ENCODE peak calls at places on chromosomes 2 and 18, in five cellular contexts. W is sigmoid colon, H is WERI-Rb-1, M is suprapubic skin, T is prostate gland. Q is an unnamed sample.

GRCh38 chr2:201233192-201234166 is 26.9 kb upstream of the CASP8 start:
- DNase-seq in W (peak; percentile 66), H (no peak), M (no peak), T (peak; percentile 81), Q (no peak)

GRCh38 chr2:47414682-47415458 is 11.9 kb downstream of the MSH2 start:
- DNase-seq in W (no peak), H (no peak), M (no peak), T (no peak), Q (no peak)

GRCh38 chr2:19363474-19363778 is 5.0 kb upstream of the OSR1 start:
- DNase-seq in W (no peak), H (no peak), M (no peak), T (no peak), Q (no peak)

GRCh38 chr2:55165567-55165966 is 66.5 kb downstream of the CLHC1 start:
- DNase-seq in W (no peak), H (no peak), M (no peak), T (no peak), Q (no peak)

GRCh38 chr18:74857901-74858300 is 260.2 kb downstream of the ZNF407 start:
- DNase-seq in W (no peak), H (no peak), M (no peak), T (no peak), Q (no peak)

GRCh38 chr2:37672104-37672869 is 845 bp upstream of the CDC42EP3 start:
- DNase-seq in W (peak; percentile 82), H (peak; percentile 97), M (peak; percentile 77), T (peak; percentile 70), Q (no peak)

GRCh38 chr2:52810460-52810859 is 957.1 kb upstream of the CHAC2 start:
- DNase-seq in W (no peak), H (no peak), M (no peak), T (no peak), Q (no peak)

GRCh38 chr2:168207861-168208260 is 39.5 kb downstream of the STK39 start:
- DNase-seq in W (no peak), H (no peak), M (no peak), T (no peak), Q (no peak)

GRCh38 chr2:9194352-9194751 is 12.3 kb upstream of the ASAP2 start:
- DNase-seq in W (no peak), H (no peak), M (no peak), T (no peak), Q (no peak)

GRCh38 chr2:191048073-191048472 is 34.1 kb upstream of the STAT1 start:
- DNase-seq in W (no peak), H (no peak), M (no peak), T (no peak), Q (no peak)

GRCh38 chr18:55863876-55864275 is 275.9 kb upstream of the TCF4 start:
- DNase-seq in W (peak; percentile 64), H (no peak), M (no peak), T (no peak), Q (no peak)

GRCh38 chr2:17995594-17995993 is 117.1 kb downstream of the KCNS3 start:
- DNase-seq in W (no peak), H (peak; percentile 16), M (no peak), T (no peak), Q (no peak)

GRCh38 chr2:61588566-61588965 is 50.4 kb upstream of the XPO1 start:
- DNase-seq in W (no peak), H (no peak), M (no peak), T (no peak), Q (no peak)

GRCh38 chr18:79246309-79247108 is 149.2 kb upstream of the NFATC1 start:
- DNase-seq in W (peak; percentile 72), H (peak; percentile 88), M (peak; percentile 77), T (peak; percentile 60), Q (no peak)

GRCh38 chr2:235087812-235088607 is 136.2 kb downstream of the SH3BP4 start:
- DNase-seq in W (peak; percentile 79), H (no peak), M (no peak), T (no peak), Q (no peak)
- TF ChIP-seq CTCF in W (peak; percentile 25), H (no peak), M (no peak), T (no peak), Q (peak; percentile 31)

GRCh38 chr2:204625135-204625534 is 79.9 kb downstream of the PARD3B start:
- DNase-seq in W (no peak), H (no peak), M (no peak), T (no peak), Q (no peak)
- TF ChIP-seq CTCF in W (no peak), H (peak; percentile 10), M (no peak), T (no peak), Q (peak; percentile 71)

GRCh38 chr2:195995499-195995898 is 73.1 kb downstream of the DNAH7 start:
- DNase-seq in W (no peak), H (no peak), M (no peak), T (no peak), Q (no peak)

GRCh38 chr2:196000551-196000950 is 68.1 kb downstream of the DNAH7 start:
- DNase-seq in W (no peak), H (no peak), M (no peak), T (no peak), Q (no peak)

DNA sequence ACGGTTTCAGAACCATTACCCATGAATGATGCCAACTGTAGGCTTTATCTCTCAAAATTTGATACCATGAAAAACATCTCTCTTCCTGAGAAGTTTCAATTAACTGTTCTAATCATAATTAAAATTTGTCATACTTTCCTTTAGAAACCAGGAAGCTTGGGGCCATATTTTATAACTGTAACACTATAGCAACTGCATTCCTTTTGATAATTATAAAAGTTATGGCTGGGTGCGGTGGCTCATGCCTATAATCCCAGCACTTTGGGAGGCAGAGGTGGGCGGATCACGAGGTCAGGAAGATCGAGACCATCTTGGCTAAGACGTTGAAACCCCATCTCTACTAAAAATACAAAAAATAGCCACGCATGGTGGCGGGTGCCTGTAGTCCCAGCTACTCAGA is 70.6 kb downstream of the DNAH7 start:
- DNase-seq in W (no peak), H (no peak), M (no peak), T (no peak), Q (no peak)
- TF ChIP-seq CTCF in W (no peak), H (no peak), M (no peak), T (no peak), Q (no peak)

GRCh38 chr2:64111426-64111825 is 32.8 kb downstream of the PELI1 start:
- DNase-seq in W (no peak), H (no peak), M (no peak), T (no peak), Q (no peak)

GRCh38 chr2:64114912-64115277 is 29.3 kb downstream of the PELI1 start:
- DNase-seq in W (no peak), H (no peak), M (no peak), T (no peak), Q (no peak)

GRCh38 chr2:64108842-64109241 is 35.4 kb downstream of the PELI1 start:
- DNase-seq in W (peak; percentile 63), H (no peak), M (no peak), T (no peak), Q (no peak)

GRCh38 chr2:64114063-64114911 is 29.9 kb downstream of the PELI1 start:
- DNase-seq in W (no peak), H (no peak), M (no peak), T (no peak), Q (no peak)

DNA sequence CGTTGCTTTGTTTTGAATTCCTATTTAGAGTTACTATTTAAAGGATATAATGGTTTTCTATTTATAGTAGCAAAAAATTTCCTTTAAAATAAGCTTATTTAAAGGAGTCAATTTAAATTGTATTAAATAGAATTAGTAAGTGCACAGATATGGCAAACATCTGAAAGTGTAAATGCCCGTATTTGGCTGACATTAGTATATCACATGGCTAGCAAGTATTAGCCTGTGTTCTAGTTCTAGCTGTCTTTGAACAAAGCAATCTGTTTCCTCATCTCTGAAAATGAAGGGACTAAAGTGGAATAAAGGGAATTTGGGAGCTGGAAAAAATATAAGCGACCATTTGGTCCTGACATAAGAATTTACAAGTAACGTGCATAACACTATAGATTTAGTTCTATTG is 32.2 kb downstream of the PELI1 start:
- DNase-seq in W (no peak), H (no peak), M (no peak), T (no peak), Q (no peak)
- TF ChIP-seq CTCF in W (no peak), H (no peak), M (no peak), T (no peak), Q (no peak)

DNA sequence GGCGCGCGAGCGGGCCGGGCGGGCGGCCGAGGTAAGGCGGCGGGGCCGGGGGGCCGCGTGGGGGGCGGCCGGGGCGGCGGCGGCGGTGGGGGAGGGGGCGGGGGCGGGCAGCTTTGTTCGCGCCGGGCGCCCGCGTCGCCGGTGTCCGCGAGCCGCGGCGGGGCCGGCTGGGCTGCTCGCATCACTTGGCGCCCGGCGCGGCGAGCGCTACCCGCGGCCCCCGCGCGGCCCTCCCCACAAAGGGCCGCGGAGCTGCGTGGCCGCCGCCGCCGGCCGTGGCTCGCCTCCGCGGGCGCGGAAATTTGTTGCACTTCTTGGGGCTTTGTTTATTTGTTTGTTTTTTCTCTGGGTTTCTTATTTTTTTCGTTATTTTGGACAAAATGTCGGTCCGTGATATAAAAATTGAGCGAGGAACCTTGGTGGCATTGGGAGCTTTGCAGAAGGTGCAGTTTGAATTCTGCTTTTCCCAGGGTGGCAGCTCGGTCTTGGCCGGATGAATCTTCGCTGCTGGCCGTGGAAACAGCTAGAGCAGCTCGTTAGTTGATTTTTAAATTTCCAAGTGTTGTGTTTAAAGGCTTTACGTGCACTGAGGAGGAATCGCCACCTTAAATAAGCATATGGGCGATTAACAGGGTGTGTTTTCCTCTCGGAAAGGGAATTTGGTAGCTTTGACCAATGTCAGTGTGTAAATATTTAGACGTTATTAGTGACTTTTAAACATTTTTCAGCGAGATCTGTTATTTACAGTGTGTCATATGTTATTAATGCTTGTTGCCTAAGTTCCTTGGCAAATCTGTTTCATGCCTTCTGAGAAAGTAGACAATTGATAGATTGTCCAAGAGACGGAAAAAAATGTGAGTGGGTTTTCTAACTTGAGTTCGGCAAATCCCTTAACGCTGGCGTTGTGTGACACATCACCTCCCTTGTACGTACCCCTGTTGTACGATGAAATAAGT is 816 bp downstream of the UBE2E3 start:
- DNase-seq in W (peak; percentile 59), H (peak; percentile 14), M (no peak), T (peak; percentile 15), Q (no peak)
- TF ChIP-seq CTCF in W (no peak), H (no peak), M (no peak), T (no peak), Q (no peak)

Q was measured in chondrocyte.